ENCODE peak calls at places on chromosome 2, in four cellular contexts. J is astrocyte of the spinal cord; F is CD8-positive, alpha-beta T cell; I is T-cell. R is an unnamed sample.
A peak's percentile ranks its signal among the peaks of the same experiment; 100 is the strongest.

GRCh38 chr2:65320042-65320711 is 92.5 kb downstream of the ACTR2 start:
- DNase-seq in I (no peak), F (no peak), J (peak; percentile 92), R (peak; percentile 50)

GRCh38 chr2:216695401-216695821 is at the start of gene IGFBP5:
- DNase-seq in F (no peak), J (peak; percentile 89), I (no peak), R (peak; percentile 87)

GRCh38 chr2:193518061-193518817 is 1323.5 kb upstream of the TMEFF2 start:
- DNase-seq in F (no peak), J (peak; percentile 87), I (no peak), R (no peak)

GRCh38 chr2:6073260-6074141 is 381.3 kb downstream of the SOX11 start:
- DNase-seq in F (no peak), I (no peak), J (peak; percentile 95), R (peak; percentile 58)

GRCh38 chr2:179263015-179263414 is 1.6 kb downstream of the SESTD1 start:
- DNase-seq in J (peak; percentile 54), F (no peak), I (no peak), R (no peak)

GRCh38 chr2:169571571-169571970 is 2.1 kb downstream of the FASTKD1 start:
- DNase-seq in F (no peak), J (no peak), I (no peak), R (no peak)

GRCh38 chr2:26212011-26212410 is 32.4 kb downstream of the HADHA start:
- DNase-seq in J (no peak), F (no peak), I (no peak), R (no peak)

GRCh38 chr2:77512521-77512920 is 9.7 kb downstream of the LRRTM4 start:
- DNase-seq in J (peak; percentile 53), I (no peak), F (no peak), R (no peak)

GRCh38 chr2:49123600-49123999 is 30.7 kb downstream of the FSHR start:
- DNase-seq in I (no peak), J (no peak), F (no peak), R (no peak)

GRCh38 chr2:181305151-181306123 is 151.7 kb upstream of the ITGA4 start:
- DNase-seq in F (no peak), J (no peak), I (peak; percentile 38), R (no peak)

GRCh38 chr2:68336192-68336591 is 16.4 kb upstream of the CNRIP1 start:
- DNase-seq in I (no peak), J (peak; percentile 65), F (no peak), R (no peak)

GRCh38 chr2:84676295-84676694 is 160.0 kb downstream of the DNAH6 start:
- DNase-seq in F (no peak), J (peak; percentile 11), I (no peak), R (no peak)

GRCh38 chr2:75547345-75548035 is 13.2 kb downstream of the EVA1A start:
- DNase-seq in F (no peak), I (no peak), J (peak; percentile 84), R (no peak)

GRCh38 chr2:119315241-119315925 is 51.3 kb downstream of the C2orf76 start:
- DNase-seq in I (no peak), J (no peak), F (no peak), R (no peak)

GRCh38 chr2:69619725-69620124 is 23.8 kb downstream of the AAK1 start:
- DNase-seq in J (no peak), F (no peak), I (no peak), R (no peak)

GRCh38 chr2:47429795-47430194 is 26.8 kb downstream of the MSH2 start:
- DNase-seq in J (peak; percentile 47), I (no peak), F (no peak), R (peak; percentile 17)